ENCODE peak calls at places on chromosome 9, in four cellular contexts. D, F, S and J are unnamed samples.

GRCh38 chr9:136198605-136199083 is 6.3 kb downstream of the LHX3 start:
- DNase-seq in D (no peak), F (no peak), S (no peak), J (peak)

GRCh38 chr9:14320272-14321245 is 6.6 kb upstream of the NFIB start:
- DNase-seq in D (peak), F (no peak), S (peak), J (peak)

GRCh38 chr9:3288686-3289085 is 237.1 kb downstream of the RFX3 start:
- DNase-seq in D (no peak), F (no peak), S (peak), J (no peak)

GRCh38 chr9:35195683-35196082 is 33.9 kb downstream of the UNC13B start:
- DNase-seq in D (no peak), F (no peak), S (no peak), J (no peak)

GRCh38 chr9:122941560-122942234 is 877 bp downstream of the RABGAP1 start:
- DNase-seq in D (no peak), F (no peak), S (no peak), J (peak)

GRCh38 chr9:39588056-39588814 is 232.8 kb downstream of the SPATA31A1 start:
- DNase-seq in D (no peak), F (no peak), S (no peak), J (no peak)

GRCh38 chr9:27771803-27772545 is 198.7 kb upstream of the C9orf72 start:
- DNase-seq in D (no peak), F (no peak), S (no peak), J (peak)

GRCh38 chr9:72046593-72047456 is 13.6 kb downstream of the C9orf57 start:
- DNase-seq in D (no peak), F (no peak), S (no peak), J (no peak)

GRCh38 chr9:135255843-135256567 is 168.5 kb downstream of the OLFM1 start:
- DNase-seq in D (no peak), F (no peak), S (no peak), J (no peak)

GRCh38 chr9:124384849-124385248 is 30.4 kb downstream of the PSMB7 start:
- DNase-seq in D (no peak), F (no peak), S (no peak), J (no peak)

GRCh38 chr9:77457916-77458592 is 190.1 kb downstream of the GNA14 start:
- DNase-seq in D (peak), F (peak), S (peak), J (peak)

GRCh38 chr9:70340572-70340971 is 73.9 kb downstream of the KLF9 start:
- DNase-seq in D (no peak), F (no peak), S (peak), J (peak)

GRCh38 chr9:116594552-116594951 is 92.6 kb upstream of the TRIM32 start:
- DNase-seq in D (no peak), F (no peak), S (peak), J (peak)

GRCh38 chr9:109950710-109951443 is 170.9 kb downstream of the PALM2AKAP2 start:
- DNase-seq in D (no peak), F (no peak), S (no peak), J (no peak)

GRCh38 chr9:22742401-22742800 is 295.8 kb downstream of the DMRTA1 start:
- DNase-seq in D (no peak), F (no peak), S (no peak), J (no peak)

GRCh38 chr9:136140966-136141365 is 22.3 kb upstream of the TMEM250 start:
- DNase-seq in D (no peak), F (no peak), S (no peak), J (peak)

GRCh38 chr9:136220017-136220729 is 15.2 kb upstream of the LHX3 start:
- DNase-seq in D (no peak), F (peak), S (no peak), J (peak)

GRCh38 chr9:99666571-99666970 is 155.1 kb upstream of the NR4A3 start:
- DNase-seq in D (no peak), F (no peak), S (no peak), J (no peak)

GRCh38 chr9:115668506-115668905 is 485.1 kb upstream of the PAPPA start:
- DNase-seq in D (no peak), F (no peak), S (peak), J (peak)

GRCh38 chr9:90046317-90046861 is 441.6 kb downstream of the GADD45G start:
- DNase-seq in D (no peak), F (no peak), S (no peak), J (no peak)

GRCh38 chr9:136978073-136978864 is 965 bp downstream of the PTGDS start:
- DNase-seq in D (peak), F (no peak), S (no peak), J (peak)

GRCh38 chr9:2215941-2216441 is 200.8 kb downstream of the SMARCA2 start:
- DNase-seq in D (no peak), F (no peak), S (no peak), J (no peak)

GRCh38 chr9:5185220-5185840 is at the start of gene INSL6:
- DNase-seq in D (no peak), F (no peak), S (no peak), J (no peak)

GRCh38 chr9:7058539-7058938 is 300.8 kb downstream of the KDM4C start:
- DNase-seq in D (no peak), F (no peak), S (no peak), J (no peak)

GRCh38 chr9:129289131-129289731 is 111.2 kb upstream of the IER5L start:
- DNase-seq in D (no peak), F (no peak), S (no peak), J (no peak)

GRCh38 chr9:113154471-113154870 is 3.7 kb downstream of the SLC31A2 start:
- DNase-seq in D (no peak), F (no peak), S (no peak), J (peak)

GRCh38 chr9:15246688-15247087 is 60.3 kb downstream of the TTC39B start:
- DNase-seq in D (no peak), F (no peak), S (no peak), J (peak)

GRCh38 chr9:21746550-21746949 is 55.9 kb upstream of the MTAP start:
- DNase-seq in D (no peak), F (no peak), S (no peak), J (no peak)

GRCh38 chr9:110126986-110127864 is 80.7 kb downstream of the C9orf152 start:
- DNase-seq in D (peak), F (no peak), S (peak), J (no peak)

GRCh38 chr9:38160613-38161215 is 91.7 kb upstream of the SHB start:
- DNase-seq in D (peak), F (peak), S (no peak), J (peak)

GRCh38 chr9:95611354-95611753 is 94.6 kb upstream of the PTCH1 start:
- DNase-seq in D (no peak), F (no peak), S (no peak), J (no peak)

GRCh38 chr9:138072161-138072842 is 194.7 kb downstream of the CACNA1B start:
- DNase-seq in D (no peak), F (no peak), S (no peak), J (no peak)

GRCh38 chr9:98365227-98365669 is 109.8 kb upstream of the TBC1D2 start:
- DNase-seq in D (no peak), F (peak), S (no peak), J (peak)

GRCh38 chr9:77751341-77752091 is 103.4 kb upstream of the GNA14 start:
- DNase-seq in D (no peak), F (peak), S (peak), J (peak)

GRCh38 chr9:101639785-101640437 is 45.1 kb upstream of the PPP3R2 start:
- DNase-seq in D (no peak), F (no peak), S (no peak), J (peak)

GRCh38 chr9:131180454-131180853 is 55.1 kb downstream of the NUP214 start:
- DNase-seq in D (no peak), F (no peak), S (peak), J (no peak)
- H3K4me3 ChIP-seq in D (no peak), F (no peak), S (no peak), J (no peak)

DNA sequence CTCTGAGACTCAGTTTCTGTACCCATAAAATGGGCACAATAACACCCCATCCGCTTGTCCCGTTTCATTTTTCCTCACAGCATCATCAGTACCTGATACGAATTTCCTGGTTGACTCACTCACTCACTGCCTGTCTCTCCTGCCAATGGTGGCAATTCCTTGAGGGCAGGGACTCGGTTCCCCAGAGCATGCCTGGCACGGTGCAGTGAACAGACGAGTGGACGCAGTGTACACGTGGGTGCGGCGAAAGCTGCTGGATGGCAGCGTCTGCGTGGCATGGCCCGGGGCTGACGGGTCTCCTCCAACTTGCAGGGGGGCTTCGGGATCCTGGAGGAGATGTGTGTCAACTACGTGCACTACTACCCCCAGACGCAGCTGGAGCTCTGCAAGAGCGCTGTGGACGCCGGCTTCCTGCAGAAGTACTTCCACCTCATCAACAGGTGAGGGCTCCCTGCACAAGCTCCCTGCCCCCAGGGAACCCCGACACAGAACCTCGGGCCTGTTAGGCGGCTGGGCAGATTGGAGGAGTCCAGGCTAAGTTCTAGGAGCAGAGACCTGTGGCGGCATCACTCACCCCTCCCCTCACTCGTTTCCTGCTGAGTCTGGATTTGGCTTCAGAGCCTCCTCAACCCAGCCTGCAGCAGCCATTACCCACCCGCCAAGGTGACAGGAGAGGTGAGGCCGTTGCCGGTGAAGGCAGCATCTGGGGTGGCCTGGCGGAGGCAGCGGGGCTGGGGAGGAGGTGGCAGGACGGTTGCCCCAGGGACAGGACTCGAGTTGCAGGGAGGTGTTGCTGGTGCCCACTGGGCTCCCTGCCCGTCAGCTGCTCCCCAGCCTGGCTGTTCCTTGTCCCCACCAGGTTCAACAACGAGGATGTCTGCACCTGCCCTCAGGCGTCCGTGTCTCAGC is 20.3 kb downstream of the DBH start:
- DNase-seq in D (no peak), F (no peak), S (no peak), J (no peak)
- TF ChIP-seq CTCF in D (no peak), F (no peak), S (no peak), J (no peak)

DNA sequence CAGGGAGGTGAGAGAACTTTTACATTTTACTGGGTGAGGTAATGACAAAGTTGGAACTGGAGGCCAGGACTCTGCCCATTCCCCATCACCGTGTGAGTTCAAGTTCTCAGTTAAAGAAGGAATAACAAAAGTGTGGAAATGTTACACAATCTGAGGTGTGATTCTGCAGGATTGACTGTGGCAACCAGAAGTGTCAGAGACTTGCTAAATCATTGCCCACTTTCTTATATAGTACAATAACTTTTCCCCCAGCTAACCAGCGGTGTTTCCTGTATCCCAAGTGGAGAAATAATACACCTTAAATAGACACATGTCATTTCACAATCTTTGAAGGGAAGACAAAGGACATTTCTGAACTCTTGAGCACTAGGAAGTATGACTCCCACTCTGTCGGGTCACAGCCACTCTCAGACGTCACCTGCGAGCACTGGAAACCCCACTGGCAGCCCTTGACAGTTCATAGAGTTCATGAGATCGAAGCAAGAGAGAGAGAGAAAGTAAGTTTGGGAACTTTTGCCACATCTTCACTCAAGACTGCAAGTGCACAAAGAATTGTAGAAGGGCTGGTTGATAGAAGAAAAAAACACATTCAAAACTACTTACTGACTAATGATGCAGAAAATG is 28.4 kb downstream of the PAX5 start:
- DNase-seq in D (no peak), F (no peak), S (no peak), J (no peak)
- H3K4me3 ChIP-seq in D (no peak), F (no peak), S (no peak), J (no peak)

GRCh38 chr9:19583890-19584289 is 175.1 kb downstream of the ACER2 start:
- DNase-seq in D (no peak), F (no peak), S (no peak), J (peak)
- TF ChIP-seq CTCF in D (no peak), F (no peak), S (no peak), J (no peak)

GRCh38 chr9:133587466-133587865 is 21.7 kb downstream of the FAM163B start:
- DNase-seq in D (no peak), F (no peak), S (no peak), J (no peak)

GRCh38 chr9:133587051-133587450 is 22.1 kb downstream of the FAM163B start:
- DNase-seq in D (no peak), F (no peak), S (no peak), J (no peak)

GRCh38 chr9:133584559-133585476 is 24.4 kb downstream of the FAM163B start:
- DNase-seq in D (no peak), F (peak), S (no peak), J (no peak)

GRCh38 chr9:133584167-133584558 is 25.0 kb downstream of the FAM163B start:
- DNase-seq in D (no peak), F (no peak), S (no peak), J (no peak)

GRCh38 chr9:133585481-133586367 is 23.5 kb downstream of the FAM163B start:
- DNase-seq in D (no peak), F (no peak), S (no peak), J (no peak)
- H3K4me3 ChIP-seq in D (no peak), F (no peak), S (no peak), J (no peak)